ENCODE peak calls at places on chromosomes 16 and 17, in five cellular contexts. L, T, Q, W and A are unnamed samples. For H3K36me3 and H3K27me3, the result is how much of the 10 kb centered on the place peaks cover.

GRCh38 chr17:45429338-45430005 is 3.2 kb downstream of the ARHGAP27 start:
- DNase-seq in L (no peak), T (peak), Q (no peak), W (no peak), A (peak)

GRCh38 chr17:17115620-17116019 is 73.4 kb downstream of the MPRIP start:
- DNase-seq in L (no peak), T (no peak), Q (no peak), W (no peak), A (no peak)

GRCh38 chr16:52363082-52363481 is 183.9 kb downstream of the TOX3 start:
- DNase-seq in L (no peak), T (no peak), Q (no peak), W (no peak), A (no peak)

GRCh38 chr17:76234354-76234679 is 6.0 kb downstream of the RNF157 start:
- DNase-seq in L (no peak), T (no peak), Q (no peak), W (no peak), A (no peak)

GRCh38 chr16:74291176-74291575 is 5.4 kb upstream of the PSMD7 start:
- DNase-seq in L (no peak), T (no peak), Q (no peak), W (no peak), A (no peak)

GRCh38 chr16:65201446-65202010 is 79.7 kb upstream of the CDH11 start:
- DNase-seq in L (no peak), T (peak), Q (no peak), W (no peak), A (no peak)

GRCh38 chr16:66604376-66605176 is at the start of gene CMTM3:
- DNase-seq in L (peak), T (peak), Q (no peak), W (peak), A (peak)

GRCh38 chr16:79754081-79754872 is 153.7 kb upstream of the MAF start:
- DNase-seq in L (no peak), T (no peak), Q (no peak), W (no peak), A (no peak)

GRCh38 chr16:9755076-9755475 is 427.2 kb downstream of the GRIN2A start:
- DNase-seq in L (no peak), T (no peak), Q (no peak), W (no peak), A (peak)

GRCh38 chr17:13995856-13996635 is 73.3 kb upstream of the COX10 start:
- DNase-seq in L (no peak), T (no peak), Q (no peak), W (no peak), A (no peak)

GRCh38 chr17:57455063-57455914 is 199.0 kb downstream of the MSI2 start:
- DNase-seq in L (no peak), T (peak), Q (no peak), W (no peak), A (no peak)

GRCh38 chr17:19492140-19492539 is 41.5 kb upstream of the SLC47A1 start:
- DNase-seq in L (no peak), T (no peak), Q (no peak), W (no peak), A (no peak)

GRCh38 chr17:65799454-65799853 is 238.0 kb upstream of the AXIN2 start:
- DNase-seq in L (no peak), T (no peak), Q (no peak), W (no peak), A (no peak)

GRCh38 chr17:64320613-64321553 is 57.8 kb upstream of the TEX2 start:
- DNase-seq in L (peak), T (peak), Q (no peak), W (peak), A (peak)

GRCh38 chr16:50351116-50351515 is 17.7 kb downstream of the BRD7 start:
- DNase-seq in L (no peak), T (no peak), Q (no peak), W (no peak), A (no peak)

GRCh38 chr16:65061935-65062334 is 59.9 kb downstream of the CDH11 start:
- DNase-seq in L (no peak), T (no peak), Q (no peak), W (no peak), A (no peak)

GRCh38 chr17:29973005-29973404 is 31.6 kb downstream of the EFCAB5 start:
- DNase-seq in L (no peak), T (peak), Q (no peak), W (no peak), A (no peak)

DNA sequence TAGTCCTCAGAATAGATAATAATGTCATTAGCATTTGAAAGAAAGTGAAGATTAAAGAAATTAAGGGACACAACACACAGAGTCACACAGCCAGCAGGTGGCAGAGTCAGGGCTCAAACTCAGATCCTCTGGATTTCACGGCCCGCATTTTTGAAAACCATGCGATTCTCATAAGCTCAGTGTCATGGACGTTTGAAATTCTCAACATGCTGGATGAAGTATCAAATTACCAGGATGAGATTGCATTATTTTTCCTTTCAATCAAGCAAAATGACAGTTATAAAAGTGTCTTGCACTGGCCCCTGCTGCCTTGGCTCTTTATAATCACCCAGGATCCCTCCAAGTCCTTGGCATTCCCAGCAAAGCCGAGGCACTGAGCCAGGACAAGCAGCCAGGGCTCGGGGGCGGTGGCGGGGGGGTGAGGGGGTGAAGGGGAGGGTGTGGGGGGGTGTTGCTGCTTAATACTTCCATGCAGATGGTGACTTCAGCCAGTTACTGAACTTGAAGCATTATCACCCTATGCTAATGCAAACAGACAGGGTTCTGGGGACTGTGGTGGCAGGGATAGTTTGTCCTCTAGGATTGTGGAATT is 6.6 kb upstream of the BMERB1 start:
- DNase-seq in L (peak), T (peak), Q (no peak), W (peak), A (peak)
- H3K4me3 ChIP-seq in L (no peak), T (no peak), Q (peak), W (peak), A (no peak)

GRCh38 chr16:69741519-69741918 is 13.2 kb downstream of the NOB1 start:
- DNase-seq in L (no peak), T (no peak), Q (no peak), W (no peak), A (no peak)
- H3K36me3 ChIP-seq in L (half or more), T (under half), Q (half or more), W (half or more), A (half or more)

GRCh38 chr16:86787538-86787937 is 209.2 kb downstream of the FOXL1 start:
- DNase-seq in L (no peak), T (no peak), Q (no peak), W (no peak), A (no peak)
- H3K27me3 ChIP-seq in L (under half), T (under half), Q (under half), W (under half), A (under half)

GRCh38 chr16:16009396-16009795 is 60.0 kb downstream of the ABCC1 start:
- DNase-seq in L (no peak), T (no peak), Q (no peak), W (peak), A (no peak)

GRCh38 chr16:16006650-16007049 is 57.2 kb downstream of the ABCC1 start:
- DNase-seq in L (no peak), T (no peak), Q (no peak), W (no peak), A (no peak)

GRCh38 chr16:16005725-16006124 is 56.3 kb downstream of the ABCC1 start:
- DNase-seq in L (no peak), T (no peak), Q (no peak), W (no peak), A (no peak)

GRCh38 chr16:16008666-16009065 is 59.2 kb downstream of the ABCC1 start:
- DNase-seq in L (no peak), T (no peak), Q (no peak), W (no peak), A (no peak)

GRCh38 chr16:16007743-16008111 is 58.3 kb downstream of the ABCC1 start:
- DNase-seq in L (no peak), T (no peak), Q (no peak), W (no peak), A (no peak)
- H3K4me3 ChIP-seq in L (no peak), T (no peak), Q (no peak), W (no peak), A (no peak)

GRCh38 chr17:37425268-37425667 is 18.6 kb downstream of the TADA2A start:
- DNase-seq in L (no peak), T (no peak), Q (no peak), W (no peak), A (no peak)

GRCh38 chr17:37429039-37429438 is 22.4 kb downstream of the TADA2A start:
- DNase-seq in L (no peak), T (no peak), Q (no peak), W (no peak), A (no peak)

GRCh38 chr17:37417852-37418251 is 11.2 kb downstream of the TADA2A start:
- DNase-seq in L (no peak), T (no peak), Q (no peak), W (no peak), A (no peak)

DNA sequence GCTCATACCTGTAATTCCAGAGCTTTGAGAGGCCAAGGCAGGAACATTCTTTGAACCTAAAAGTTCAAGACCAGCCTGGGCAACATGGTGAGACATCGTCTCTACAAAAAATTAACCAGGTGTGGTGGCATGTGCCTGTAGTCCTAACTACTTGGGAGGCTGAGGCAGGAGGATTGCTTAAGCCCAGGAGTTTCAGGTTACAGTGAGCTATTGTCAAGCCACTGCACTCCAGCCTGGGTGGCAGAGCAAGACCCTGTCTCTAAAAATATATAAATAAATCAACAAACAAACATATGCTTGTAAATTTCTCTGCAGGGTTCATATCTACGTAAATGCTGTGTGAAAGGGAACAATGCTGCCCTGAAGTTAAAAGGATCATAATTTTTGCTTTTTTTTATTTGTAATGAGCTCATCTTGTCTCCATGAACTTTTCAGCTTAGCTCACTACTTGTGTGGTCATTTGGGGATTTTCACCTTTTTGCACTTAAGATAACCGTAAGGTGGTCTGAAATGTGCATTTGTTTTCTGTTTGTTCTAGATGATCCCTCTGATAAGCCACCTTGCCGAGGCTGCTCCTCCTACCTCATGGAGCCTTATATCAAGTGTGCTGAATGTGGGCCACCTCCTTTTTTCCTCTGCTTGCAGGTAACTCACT is 16.4 kb downstream of the TADA2A start:
- DNase-seq in L (no peak), T (no peak), Q (no peak), W (no peak), A (no peak)
- H3K36me3 ChIP-seq in L (under half), T (under half), Q (half or more), W (half or more), A (under half)

DNA sequence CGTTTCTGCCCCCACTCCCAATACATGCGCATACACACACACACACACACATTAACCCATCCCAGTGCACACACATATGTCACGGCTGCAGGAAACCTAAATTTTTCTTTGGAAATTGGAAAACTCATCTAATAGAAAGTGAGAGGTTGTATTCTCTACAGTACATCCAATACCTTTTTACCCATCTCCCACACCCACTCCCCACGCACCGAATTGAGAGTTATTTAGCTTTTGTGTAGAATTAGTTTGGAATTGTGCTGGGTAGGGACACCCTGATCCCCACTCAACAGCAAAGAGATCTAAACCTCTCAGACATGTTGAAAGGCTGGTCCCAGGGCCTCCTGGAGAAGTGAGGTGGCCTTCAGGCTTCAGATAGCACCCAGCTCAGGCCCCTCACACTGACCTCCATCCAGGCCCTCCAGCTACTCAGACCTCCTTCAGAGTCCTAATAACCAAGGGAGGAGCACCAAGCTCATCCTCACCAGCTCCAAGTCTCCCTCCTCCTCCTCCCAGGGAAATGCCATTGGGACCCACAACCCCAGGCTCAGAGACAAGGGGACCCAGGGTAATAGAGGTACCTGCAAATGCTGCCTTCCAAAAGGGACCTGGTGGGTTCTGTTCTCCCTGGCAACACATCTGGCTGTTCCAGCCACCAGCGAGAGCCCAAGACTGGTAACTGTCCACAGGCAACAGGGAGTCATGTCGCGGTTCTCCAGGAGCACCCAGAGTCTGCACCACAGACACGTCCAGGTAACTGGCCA is 955 bp downstream of the HOXB13 start:
- DNase-seq in L (no peak), T (no peak), Q (no peak), W (no peak), A (no peak)
- H3K27me3 ChIP-seq in L (under half), T (half or more), Q (half or more), W (half or more), A (half or more)

DNA sequence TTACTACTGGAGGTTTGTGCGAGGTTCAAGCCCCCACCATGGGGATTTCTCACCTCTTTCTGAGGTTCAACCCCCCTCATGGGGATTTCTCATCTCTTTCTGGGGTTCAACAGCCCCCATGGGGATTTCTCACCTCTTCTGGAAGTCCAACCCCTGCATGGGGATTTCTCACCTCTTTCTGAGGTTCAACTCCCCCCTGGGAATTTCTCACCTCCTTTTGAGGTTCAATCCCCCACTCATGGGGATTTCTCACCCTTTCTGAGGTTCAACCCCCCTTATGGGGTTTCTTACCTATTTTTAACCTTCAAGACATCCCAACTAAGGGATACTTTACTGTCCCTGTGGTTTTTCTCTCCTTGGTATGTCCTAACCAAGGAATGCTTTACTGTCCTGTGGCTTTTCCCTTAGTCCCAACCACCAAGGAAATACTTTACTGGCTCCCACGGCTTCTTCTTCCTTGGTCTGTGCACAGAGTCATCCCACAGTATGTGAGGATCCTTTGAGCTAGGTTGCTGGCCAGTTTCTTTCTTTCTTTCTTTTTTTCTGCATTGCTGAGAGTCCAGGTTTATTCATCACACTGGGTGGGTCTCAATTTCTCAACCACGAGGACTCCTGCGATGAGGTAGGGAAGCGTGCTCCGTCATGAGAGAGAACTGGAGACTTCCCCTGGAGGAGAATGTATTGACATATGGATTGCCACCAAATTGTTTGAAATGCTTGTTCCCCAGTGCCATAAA is 2140.2 kb downstream of the TP53TG3F start:
- DNase-seq in L (no peak), T (no peak), Q (no peak), W (no peak), A (no peak)
- H3K4me3 ChIP-seq in L (no peak), T (no peak), Q (no peak), W (no peak), A (no peak)

DNA sequence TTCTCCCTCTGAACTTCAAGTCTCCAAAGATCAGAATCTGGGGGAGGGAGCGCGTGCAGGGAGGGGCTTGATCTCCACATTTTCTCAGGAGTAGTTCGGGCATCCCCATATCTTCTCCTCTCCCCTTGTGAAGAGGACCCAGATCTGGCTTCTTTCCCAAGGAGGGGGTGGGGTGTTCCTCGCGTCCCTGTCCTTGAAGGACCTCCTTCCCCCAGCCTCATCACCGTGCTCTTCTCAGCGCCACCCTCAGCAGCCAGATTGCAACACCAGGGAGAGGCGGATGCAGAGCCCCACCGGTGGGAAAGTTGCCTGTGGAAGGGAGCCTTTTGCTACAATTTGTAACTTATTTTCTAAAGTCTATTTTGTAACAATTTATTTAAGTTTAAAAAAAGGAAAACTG is 5.7 kb downstream of the PRSS53 start:
- DNase-seq in L (no peak), T (no peak), Q (no peak), W (no peak), A (peak)
- H3K36me3 ChIP-seq in L (under half), T (under half), Q (half or more), W (half or more), A (under half)

GRCh38 chr16:86442703-86443102 is 67.6 kb upstream of the FOXF1 start:
- DNase-seq in L (no peak), T (no peak), Q (no peak), W (no peak), A (no peak)
- H3K27me3 ChIP-seq in L (under half), T (under half), Q (under half), W (under half), A (under half)

GRCh38 chr17:82173351-82174041 is 39.1 kb downstream of the CCDC57 start:
- DNase-seq in L (no peak), T (no peak), Q (no peak), W (no peak), A (peak)
- H3K4me3 ChIP-seq in L (no peak), T (no peak), Q (no peak), W (no peak), A (no peak)